ENCODE peak calls at places on chromosomes 4 and X, in ten cellular contexts. One of them, this sample, is unnamed.

GRCh38 chr4:5774416-5775056 is 63.5 kb downstream of the EVC start:
- DNase-seq in GM04504: no peak
- DNase-seq in endothelial cell: no peak
- DNase-seq in neural crest cell: no peak
- DNase-seq in renal cortical epithelial cell: no peak
- DNase-seq in activated CD4-positive, CD25-positive, alpha-beta regulatory T cell treated with anti-CD3 and anti-CD28 coated beads, Interleukin-2, amount 50 U/mL, for 72 hours: no peak
- DNase-seq in AG20443: no peak
- DNase-seq in CD8-positive, alpha-beta memory T cell: no peak
- DNase-seq in MCF 10A: no peak
- DNase-seq in epithelial cell of esophagus: no peak
- DNase-seq in this sample: no peak

GRCh38 chr4:21954406-21954805 is 5.8 kb upstream of the KCNIP4 start:
- DNase-seq in GM04504: no peak
- DNase-seq in endothelial cell: no peak
- DNase-seq in neural crest cell: no peak
- DNase-seq in renal cortical epithelial cell: no peak
- DNase-seq in activated CD4-positive, CD25-positive, alpha-beta regulatory T cell treated with anti-CD3 and anti-CD28 coated beads, Interleukin-2, amount 50 U/mL, for 72 hours: no peak
- DNase-seq in AG20443: no peak
- DNase-seq in CD8-positive, alpha-beta memory T cell: no peak
- DNase-seq in MCF 10A: no peak
- DNase-seq in epithelial cell of esophagus: no peak
- DNase-seq in this sample: no peak

GRCh38 chr4:140426610-140427103 is 791 bp downstream of the CLGN start:
- DNase-seq in GM04504: no peak
- DNase-seq in endothelial cell: peak; percentile 40
- DNase-seq in neural crest cell: peak; percentile 35
- DNase-seq in renal cortical epithelial cell: no peak
- DNase-seq in activated CD4-positive, CD25-positive, alpha-beta regulatory T cell treated with anti-CD3 and anti-CD28 coated beads, Interleukin-2, amount 50 U/mL, for 72 hours: no peak
- DNase-seq in AG20443: no peak
- DNase-seq in CD8-positive, alpha-beta memory T cell: no peak
- DNase-seq in MCF 10A: no peak
- DNase-seq in epithelial cell of esophagus: no peak
- DNase-seq in this sample: no peak

GRCh38 chr4:102358128-102358527 is 12.8 kb upstream of the SLC39A8 start:
- DNase-seq in GM04504: no peak
- DNase-seq in endothelial cell: no peak
- DNase-seq in neural crest cell: no peak
- DNase-seq in renal cortical epithelial cell: no peak
- DNase-seq in activated CD4-positive, CD25-positive, alpha-beta regulatory T cell treated with anti-CD3 and anti-CD28 coated beads, Interleukin-2, amount 50 U/mL, for 72 hours: no peak
- DNase-seq in AG20443: no peak
- DNase-seq in CD8-positive, alpha-beta memory T cell: no peak
- DNase-seq in MCF 10A: no peak
- DNase-seq in epithelial cell of esophagus: no peak
- DNase-seq in this sample: no peak

GRCh38 chr4:56909083-56909981 is 1.6 kb downstream of the REST start:
- DNase-seq in GM04504: peak; percentile 11
- DNase-seq in endothelial cell: peak; percentile 51
- DNase-seq in neural crest cell: peak; percentile 34
- DNase-seq in renal cortical epithelial cell: peak; percentile 38
- DNase-seq in activated CD4-positive, CD25-positive, alpha-beta regulatory T cell treated with anti-CD3 and anti-CD28 coated beads, Interleukin-2, amount 50 U/mL, for 72 hours: no peak
- DNase-seq in AG20443: peak; percentile 76
- DNase-seq in CD8-positive, alpha-beta memory T cell: peak; percentile 36
- DNase-seq in MCF 10A: peak; percentile 52
- DNase-seq in epithelial cell of esophagus: peak; percentile 58
- DNase-seq in this sample: peak; percentile 58

GRCh38 chr4:36243355-36244256 is 708 bp downstream of the ARAP2 start:
- DNase-seq in GM04504: no peak
- DNase-seq in endothelial cell: peak; percentile 58
- DNase-seq in neural crest cell: peak; percentile 28
- DNase-seq in renal cortical epithelial cell: peak; percentile 51
- DNase-seq in activated CD4-positive, CD25-positive, alpha-beta regulatory T cell treated with anti-CD3 and anti-CD28 coated beads, Interleukin-2, amount 50 U/mL, for 72 hours: no peak
- DNase-seq in AG20443: no peak
- DNase-seq in CD8-positive, alpha-beta memory T cell: no peak
- DNase-seq in MCF 10A: peak; percentile 73
- DNase-seq in epithelial cell of esophagus: peak; percentile 70
- DNase-seq in this sample: peak; percentile 57

GRCh38 chrX:38654302-38654701 is 93.0 kb downstream of the TSPAN7 start:
- DNase-seq in GM04504: peak; percentile 11
- DNase-seq in endothelial cell: peak; percentile 7
- DNase-seq in neural crest cell: no peak
- DNase-seq in renal cortical epithelial cell: peak; percentile 35
- DNase-seq in activated CD4-positive, CD25-positive, alpha-beta regulatory T cell treated with anti-CD3 and anti-CD28 coated beads, Interleukin-2, amount 50 U/mL, for 72 hours: no peak
- DNase-seq in AG20443: peak; percentile 14
- DNase-seq in CD8-positive, alpha-beta memory T cell: no peak
- DNase-seq in MCF 10A: peak; percentile 54
- DNase-seq in epithelial cell of esophagus: peak; percentile 40
- DNase-seq in this sample: peak; percentile 4

GRCh38 chr4:77852892-77853495 is 9.6 kb upstream of the MRPL1 start:
- DNase-seq in GM04504: no peak
- DNase-seq in endothelial cell: no peak
- DNase-seq in neural crest cell: no peak
- DNase-seq in renal cortical epithelial cell: no peak
- DNase-seq in activated CD4-positive, CD25-positive, alpha-beta regulatory T cell treated with anti-CD3 and anti-CD28 coated beads, Interleukin-2, amount 50 U/mL, for 72 hours: peak; percentile 43
- DNase-seq in AG20443: no peak
- DNase-seq in CD8-positive, alpha-beta memory T cell: peak; percentile 47
- DNase-seq in MCF 10A: no peak
- DNase-seq in epithelial cell of esophagus: no peak
- DNase-seq in this sample: no peak

GRCh38 chr4:172547724-172548123 is 620.9 kb upstream of the GALNT7 start:
- DNase-seq in GM04504: no peak
- DNase-seq in endothelial cell: no peak
- DNase-seq in neural crest cell: no peak
- DNase-seq in renal cortical epithelial cell: no peak
- DNase-seq in activated CD4-positive, CD25-positive, alpha-beta regulatory T cell treated with anti-CD3 and anti-CD28 coated beads, Interleukin-2, amount 50 U/mL, for 72 hours: no peak
- DNase-seq in AG20443: no peak
- DNase-seq in CD8-positive, alpha-beta memory T cell: no peak
- DNase-seq in MCF 10A: no peak
- DNase-seq in epithelial cell of esophagus: no peak
- DNase-seq in this sample: no peak

GRCh38 chrX:153495362-153495751 is 577 bp downstream of the BGN start:
- DNase-seq in GM04504: no peak
- DNase-seq in endothelial cell: no peak
- DNase-seq in neural crest cell: no peak
- DNase-seq in renal cortical epithelial cell: no peak
- DNase-seq in activated CD4-positive, CD25-positive, alpha-beta regulatory T cell treated with anti-CD3 and anti-CD28 coated beads, Interleukin-2, amount 50 U/mL, for 72 hours: no peak
- DNase-seq in AG20443: peak; percentile 55
- DNase-seq in CD8-positive, alpha-beta memory T cell: no peak
- DNase-seq in MCF 10A: peak; percentile 23
- DNase-seq in epithelial cell of esophagus: peak; percentile 12
- DNase-seq in this sample: peak; percentile 10

GRCh38 chrX:133570549-133570948 is 155.3 kb upstream of the GPC4 start:
- DNase-seq in GM04504: no peak
- DNase-seq in endothelial cell: no peak
- DNase-seq in neural crest cell: no peak
- DNase-seq in renal cortical epithelial cell: no peak
- DNase-seq in activated CD4-positive, CD25-positive, alpha-beta regulatory T cell treated with anti-CD3 and anti-CD28 coated beads, Interleukin-2, amount 50 U/mL, for 72 hours: no peak
- DNase-seq in AG20443: peak; percentile 9
- DNase-seq in CD8-positive, alpha-beta memory T cell: no peak
- DNase-seq in MCF 10A: no peak
- DNase-seq in epithelial cell of esophagus: no peak
- DNase-seq in this sample: no peak

GRCh38 chr4:153447175-153447887 is 18.8 kb upstream of the TMEM131L start:
- DNase-seq in GM04504: no peak
- DNase-seq in endothelial cell: no peak
- DNase-seq in neural crest cell: no peak
- DNase-seq in renal cortical epithelial cell: no peak
- DNase-seq in activated CD4-positive, CD25-positive, alpha-beta regulatory T cell treated with anti-CD3 and anti-CD28 coated beads, Interleukin-2, amount 50 U/mL, for 72 hours: no peak
- DNase-seq in AG20443: peak; percentile 58
- DNase-seq in CD8-positive, alpha-beta memory T cell: no peak
- DNase-seq in MCF 10A: no peak
- DNase-seq in epithelial cell of esophagus: no peak
- DNase-seq in this sample: no peak

GRCh38 chr4:62500296-62500695 is 1300.2 kb downstream of the ADGRL3 start:
- DNase-seq in GM04504: no peak
- DNase-seq in endothelial cell: no peak
- DNase-seq in neural crest cell: no peak
- DNase-seq in renal cortical epithelial cell: no peak
- DNase-seq in activated CD4-positive, CD25-positive, alpha-beta regulatory T cell treated with anti-CD3 and anti-CD28 coated beads, Interleukin-2, amount 50 U/mL, for 72 hours: no peak
- DNase-seq in AG20443: no peak
- DNase-seq in CD8-positive, alpha-beta memory T cell: no peak
- DNase-seq in MCF 10A: no peak
- DNase-seq in epithelial cell of esophagus: no peak
- DNase-seq in this sample: no peak

GRCh38 chrX:1213971-1214370 is 1.5 kb upstream of the CRLF2 start:
- DNase-seq in GM04504: no peak
- DNase-seq in endothelial cell: no peak
- DNase-seq in neural crest cell: no peak
- DNase-seq in renal cortical epithelial cell: no peak
- DNase-seq in activated CD4-positive, CD25-positive, alpha-beta regulatory T cell treated with anti-CD3 and anti-CD28 coated beads, Interleukin-2, amount 50 U/mL, for 72 hours: no peak
- DNase-seq in AG20443: no peak
- DNase-seq in CD8-positive, alpha-beta memory T cell: no peak
- DNase-seq in MCF 10A: no peak
- DNase-seq in epithelial cell of esophagus: no peak
- DNase-seq in this sample: no peak

GRCh38 chrX:54721424-54721823 is 76.6 kb downstream of the ITIH6 start:
- DNase-seq in GM04504: no peak
- DNase-seq in endothelial cell: no peak
- DNase-seq in neural crest cell: no peak
- DNase-seq in renal cortical epithelial cell: peak; percentile 35
- DNase-seq in activated CD4-positive, CD25-positive, alpha-beta regulatory T cell treated with anti-CD3 and anti-CD28 coated beads, Interleukin-2, amount 50 U/mL, for 72 hours: no peak
- DNase-seq in AG20443: no peak
- DNase-seq in CD8-positive, alpha-beta memory T cell: no peak
- DNase-seq in MCF 10A: peak; percentile 42
- DNase-seq in epithelial cell of esophagus: peak; percentile 77
- DNase-seq in this sample: no peak

GRCh38 chr4:3213101-3213416 is 35.9 kb upstream of the MSANTD1 start:
- DNase-seq in GM04504: no peak
- DNase-seq in endothelial cell: no peak
- DNase-seq in neural crest cell: no peak
- DNase-seq in renal cortical epithelial cell: no peak
- DNase-seq in activated CD4-positive, CD25-positive, alpha-beta regulatory T cell treated with anti-CD3 and anti-CD28 coated beads, Interleukin-2, amount 50 U/mL, for 72 hours: no peak
- DNase-seq in AG20443: no peak
- DNase-seq in CD8-positive, alpha-beta memory T cell: no peak
- DNase-seq in MCF 10A: no peak
- DNase-seq in epithelial cell of esophagus: no peak
- DNase-seq in this sample: no peak

GRCh38 chrX:122555925-122556324 is 628.2 kb upstream of the GRIA3 start:
- DNase-seq in GM04504: no peak
- DNase-seq in endothelial cell: no peak
- DNase-seq in neural crest cell: no peak
- DNase-seq in renal cortical epithelial cell: no peak
- DNase-seq in activated CD4-positive, CD25-positive, alpha-beta regulatory T cell treated with anti-CD3 and anti-CD28 coated beads, Interleukin-2, amount 50 U/mL, for 72 hours: no peak
- DNase-seq in AG20443: no peak
- DNase-seq in CD8-positive, alpha-beta memory T cell: no peak
- DNase-seq in MCF 10A: no peak
- DNase-seq in epithelial cell of esophagus: no peak
- DNase-seq in this sample: no peak

GRCh38 chrX:130025256-130025655 is 42.8 kb downstream of the BCORL1 start:
- DNase-seq in GM04504: no peak
- DNase-seq in endothelial cell: no peak
- DNase-seq in neural crest cell: no peak
- DNase-seq in renal cortical epithelial cell: no peak
- DNase-seq in activated CD4-positive, CD25-positive, alpha-beta regulatory T cell treated with anti-CD3 and anti-CD28 coated beads, Interleukin-2, amount 50 U/mL, for 72 hours: no peak
- DNase-seq in AG20443: no peak
- DNase-seq in CD8-positive, alpha-beta memory T cell: no peak
- DNase-seq in MCF 10A: no peak
- DNase-seq in epithelial cell of esophagus: no peak
- DNase-seq in this sample: no peak

GRCh38 chr4:48683784-48684666 is 96.1 kb downstream of the FRYL start:
- DNase-seq in GM04504: no peak
- DNase-seq in endothelial cell: no peak
- DNase-seq in neural crest cell: no peak
- DNase-seq in renal cortical epithelial cell: no peak
- DNase-seq in activated CD4-positive, CD25-positive, alpha-beta regulatory T cell treated with anti-CD3 and anti-CD28 coated beads, Interleukin-2, amount 50 U/mL, for 72 hours: no peak
- DNase-seq in AG20443: no peak
- DNase-seq in CD8-positive, alpha-beta memory T cell: no peak
- DNase-seq in MCF 10A: no peak
- DNase-seq in epithelial cell of esophagus: no peak
- DNase-seq in this sample: no peak

GRCh38 chr4:181959121-181959520 is 284.1 kb upstream of the TENM3 start:
- DNase-seq in GM04504: peak; percentile 48
- DNase-seq in endothelial cell: no peak
- DNase-seq in neural crest cell: no peak
- DNase-seq in renal cortical epithelial cell: peak; percentile 87
- DNase-seq in activated CD4-positive, CD25-positive, alpha-beta regulatory T cell treated with anti-CD3 and anti-CD28 coated beads, Interleukin-2, amount 50 U/mL, for 72 hours: no peak
- DNase-seq in AG20443: peak; percentile 47
- DNase-seq in CD8-positive, alpha-beta memory T cell: no peak
- DNase-seq in MCF 10A: peak; percentile 69
- DNase-seq in epithelial cell of esophagus: peak; percentile 87
- DNase-seq in this sample: peak; percentile 97

GRCh38 chrX:47854474-47854873 is 17.8 kb downstream of the ZNF81 start:
- DNase-seq in GM04504: no peak
- DNase-seq in endothelial cell: peak; percentile 10
- DNase-seq in neural crest cell: peak; percentile 6
- DNase-seq in renal cortical epithelial cell: peak; percentile 20
- DNase-seq in activated CD4-positive, CD25-positive, alpha-beta regulatory T cell treated with anti-CD3 and anti-CD28 coated beads, Interleukin-2, amount 50 U/mL, for 72 hours: no peak
- DNase-seq in AG20443: peak; percentile 9
- DNase-seq in CD8-positive, alpha-beta memory T cell: no peak
- DNase-seq in MCF 10A: peak; percentile 17
- DNase-seq in epithelial cell of esophagus: peak; percentile 32
- DNase-seq in this sample: no peak

GRCh38 chr4:18198653-18199052 is 177.1 kb upstream of the LCORL start:
- DNase-seq in GM04504: no peak
- DNase-seq in endothelial cell: no peak
- DNase-seq in neural crest cell: no peak
- DNase-seq in renal cortical epithelial cell: no peak
- DNase-seq in activated CD4-positive, CD25-positive, alpha-beta regulatory T cell treated with anti-CD3 and anti-CD28 coated beads, Interleukin-2, amount 50 U/mL, for 72 hours: no peak
- DNase-seq in AG20443: no peak
- DNase-seq in CD8-positive, alpha-beta memory T cell: no peak
- DNase-seq in MCF 10A: no peak
- DNase-seq in epithelial cell of esophagus: no peak
- DNase-seq in this sample: no peak

GRCh38 chr4:107561481-107561880 is 158.6 kb downstream of the PAPSS1 start:
- DNase-seq in GM04504: no peak
- DNase-seq in endothelial cell: no peak
- DNase-seq in neural crest cell: no peak
- DNase-seq in renal cortical epithelial cell: no peak
- DNase-seq in activated CD4-positive, CD25-positive, alpha-beta regulatory T cell treated with anti-CD3 and anti-CD28 coated beads, Interleukin-2, amount 50 U/mL, for 72 hours: no peak
- DNase-seq in AG20443: no peak
- DNase-seq in CD8-positive, alpha-beta memory T cell: no peak
- DNase-seq in MCF 10A: no peak
- DNase-seq in epithelial cell of esophagus: peak; percentile 55
- DNase-seq in this sample: no peak

GRCh38 chr4:187767687-187768086 is 227.9 kb upstream of the ZFP42 start:
- DNase-seq in GM04504: no peak
- DNase-seq in endothelial cell: no peak
- DNase-seq in neural crest cell: no peak
- DNase-seq in renal cortical epithelial cell: no peak
- DNase-seq in activated CD4-positive, CD25-positive, alpha-beta regulatory T cell treated with anti-CD3 and anti-CD28 coated beads, Interleukin-2, amount 50 U/mL, for 72 hours: no peak
- DNase-seq in AG20443: no peak
- DNase-seq in CD8-positive, alpha-beta memory T cell: no peak
- DNase-seq in MCF 10A: no peak
- DNase-seq in epithelial cell of esophagus: no peak
- DNase-seq in this sample: no peak

GRCh38 chrX:57232658-57233360 is 53.7 kb upstream of the FAAH2 start:
- DNase-seq in GM04504: no peak
- DNase-seq in endothelial cell: no peak
- DNase-seq in neural crest cell: no peak
- DNase-seq in renal cortical epithelial cell: no peak
- DNase-seq in activated CD4-positive, CD25-positive, alpha-beta regulatory T cell treated with anti-CD3 and anti-CD28 coated beads, Interleukin-2, amount 50 U/mL, for 72 hours: no peak
- DNase-seq in AG20443: no peak
- DNase-seq in CD8-positive, alpha-beta memory T cell: no peak
- DNase-seq in MCF 10A: no peak
- DNase-seq in epithelial cell of esophagus: no peak
- DNase-seq in this sample: no peak

GRCh38 chr4:165095291-165095690 is 17.4 kb downstream of the TMEM192 start:
- DNase-seq in GM04504: no peak
- DNase-seq in endothelial cell: no peak
- DNase-seq in neural crest cell: no peak
- DNase-seq in renal cortical epithelial cell: no peak
- DNase-seq in activated CD4-positive, CD25-positive, alpha-beta regulatory T cell treated with anti-CD3 and anti-CD28 coated beads, Interleukin-2, amount 50 U/mL, for 72 hours: no peak
- DNase-seq in AG20443: no peak
- DNase-seq in CD8-positive, alpha-beta memory T cell: no peak
- DNase-seq in MCF 10A: peak; percentile 6
- DNase-seq in epithelial cell of esophagus: no peak
- DNase-seq in this sample: no peak

GRCh38 chrX:47992669-47993068 is 11.1 kb downstream of the ZNF182 start:
- DNase-seq in GM04504: no peak
- DNase-seq in endothelial cell: no peak
- DNase-seq in neural crest cell: no peak
- DNase-seq in renal cortical epithelial cell: no peak
- DNase-seq in activated CD4-positive, CD25-positive, alpha-beta regulatory T cell treated with anti-CD3 and anti-CD28 coated beads, Interleukin-2, amount 50 U/mL, for 72 hours: no peak
- DNase-seq in AG20443: no peak
- DNase-seq in CD8-positive, alpha-beta memory T cell: no peak
- DNase-seq in MCF 10A: no peak
- DNase-seq in epithelial cell of esophagus: no peak
- DNase-seq in this sample: no peak

GRCh38 chr4:105944535-105944934 is 49.3 kb downstream of the NPNT start:
- DNase-seq in GM04504: peak; percentile 74
- DNase-seq in endothelial cell: no peak
- DNase-seq in neural crest cell: no peak
- DNase-seq in renal cortical epithelial cell: no peak
- DNase-seq in activated CD4-positive, CD25-positive, alpha-beta regulatory T cell treated with anti-CD3 and anti-CD28 coated beads, Interleukin-2, amount 50 U/mL, for 72 hours: no peak
- DNase-seq in AG20443: peak; percentile 71
- DNase-seq in CD8-positive, alpha-beta memory T cell: no peak
- DNase-seq in MCF 10A: no peak
- DNase-seq in epithelial cell of esophagus: no peak
- DNase-seq in this sample: peak; percentile 6